ENCODE peak calls at places on chromosomes 6 and 20, in six cellular contexts. T is GM20000; X is stimulated activated effector memory CD8-positive, alpha-beta T cell treated with anti-CD3 and anti-CD28 coated beads, Interleukin-12 subunit alpha, Interleukin-12 subunit beta, amount 100 ng/mL, for 72 hours; P is Peyer's patch; S is stimulated activated CD4-positive, alpha-beta T cell treated with anti-CD3 and anti-CD28 coated beads, Interleukin-15, amount 100 ng/mL, for 48 hours; C is nephron progenitor cell. K is an unnamed sample.

GRCh38 chr6:153108320-153108719 is 22.8 kb downstream of the RGS17 start:
- DNase-seq in P (no peak), S (no peak), X (no peak), C (no peak), T (no peak), K (peak)

GRCh38 chr6:39366875-39367618 is 44.5 kb upstream of the KCNK16 start:
- DNase-seq in P (no peak), C (no peak), S (no peak), X (no peak), T (no peak), K (no peak)

GRCh38 chr6:33745558-33745957 is 1.1 kb downstream of the IP6K3 start:
- DNase-seq in C (no peak), T (no peak), P (no peak), X (no peak), S (no peak), K (no peak)

GRCh38 chr20:44151621-44152416 is 35.2 kb downstream of the JPH2 start:
- DNase-seq in X (no peak), P (no peak), T (no peak), S (no peak), C (no peak), K (no peak)

GRCh38 chr6:12635375-12635774 is 81.2 kb upstream of the PHACTR1 start:
- DNase-seq in C (no peak), T (no peak), S (no peak), P (no peak), X (no peak), K (no peak)

GRCh38 chr6:37906121-37906520 is 86.6 kb downstream of the ZFAND3 start:
- DNase-seq in C (no peak), P (no peak), T (no peak), X (no peak), S (no peak), K (no peak)

GRCh38 chr20:19621072-19621471 is 137.0 kb upstream of the RIN2 start:
- DNase-seq in P (no peak), T (no peak), X (no peak), S (no peak), C (no peak), K (no peak)

GRCh38 chr6:159691963-159692287 is 1.1 kb downstream of the SOD2 start:
- DNase-seq in S (no peak), C (no peak), T (peak), X (peak), P (peak), K (no peak)

GRCh38 chr6:116580198-116580597 is 8.9 kb downstream of the RWDD1 start:
- DNase-seq in P (no peak), C (no peak), S (no peak), X (no peak), T (no peak), K (no peak)

GRCh38 chr6:73471686-73472290 is 10.3 kb downstream of the MTO1 start:
- DNase-seq in P (no peak), S (no peak), X (no peak), T (peak), C (no peak), K (no peak)

GRCh38 chr20:18676366-18676765 is 88.5 kb downstream of the DTD1 start:
- DNase-seq in T (no peak), X (no peak), P (no peak), C (no peak), S (no peak), K (no peak)